ENCODE peak calls at places on chromosomes 7 and 10, in five cellular contexts. V is H9, Q is neuronal stem cell, Y is H1, O is mesenchymal stem cell. H is an unnamed sample. For H3K4me1, the result is how much of the 10 kb centered on the place peaks cover.

GRCh38 chr7:40884226-40884625 is 749.4 kb downstream of the SUGCT start:
- DNase-seq in V (no peak), Q (no peak), O (no peak), Y (no peak), H (no peak)

GRCh38 chr10:132632851-132633684 is 95.5 kb downstream of the INPP5A start:
- DNase-seq in O (peak), Q (no peak), V (no peak), Y (no peak), H (no peak)

GRCh38 chr7:16712916-16713315 is 40.6 kb upstream of the TSPAN13 start:
- DNase-seq in Y (no peak), Q (no peak), O (no peak), V (no peak), H (no peak)

GRCh38 chr10:51619365-51619764 is 80.0 kb downstream of the CSTF2T start:
- DNase-seq in Q (no peak), O (no peak), Y (no peak), V (no peak), H (no peak)

GRCh38 chr10:96309631-96310358 is 5.6 kb downstream of the DNTT start:
- DNase-seq in V (peak), Y (no peak), Q (peak), O (no peak), H (no peak)

GRCh38 chr10:122034149-122034756 is 45.3 kb downstream of the TACC2 start:
- DNase-seq in Q (no peak), V (no peak), O (peak), Y (no peak), H (no peak)

GRCh38 chr10:19843487-19843886 is 27.3 kb downstream of the PLXDC2 start:
- DNase-seq in V (no peak), Y (no peak), Q (no peak), O (no peak), H (no peak)

GRCh38 chr10:79074732-79075131 is 6.0 kb downstream of the ZMIZ1 start:
- DNase-seq in Q (no peak), O (no peak), V (no peak), Y (no peak), H (no peak)

GRCh38 chr10:1109795-1110673 is 53.8 kb downstream of the WDR37 start:
- DNase-seq in Q (peak), O (peak), Y (peak), V (peak), H (peak)

GRCh38 chr10:86666538-86666937 is 1.8 kb upstream of the LDB3 start:
- DNase-seq in Y (no peak), Q (no peak), O (no peak), V (no peak), H (no peak)

GRCh38 chr7:102983602-102984001 is 70.8 kb downstream of the LRRC17 start:
- DNase-seq in Y (no peak), O (no peak), Q (no peak), V (no peak), H (peak)

GRCh38 chr10:48523820-48524758 is 80.8 kb downstream of the ARHGAP22 start:
- DNase-seq in Y (peak), Q (peak), O (peak), V (peak), H (no peak)

GRCh38 chr10:127848226-127848625 is 44.5 kb downstream of the CLRN3 start:
- DNase-seq in Q (no peak), Y (no peak), V (no peak), O (no peak), H (no peak)

GRCh38 chr10:122828716-122829255 is 16.9 kb downstream of the CUZD1 start:
- DNase-seq in O (no peak), V (no peak), Q (no peak), Y (no peak), H (no peak)

GRCh38 chr7:155530601-155531000 is 15.8 kb downstream of the CNPY1 start:
- DNase-seq in Y (no peak), V (no peak), Q (no peak), O (no peak), H (no peak)

GRCh38 chr10:57507788-57508187 is 759.9 kb downstream of the IPMK start:
- DNase-seq in Y (no peak), V (no peak), O (no peak), Q (no peak), H (no peak)

GRCh38 chr7:150769768-150770167 is 30.4 kb downstream of the TMEM176B start:
- DNase-seq in Q (no peak), O (no peak), V (no peak), Y (no peak), H (no peak)

DNA sequence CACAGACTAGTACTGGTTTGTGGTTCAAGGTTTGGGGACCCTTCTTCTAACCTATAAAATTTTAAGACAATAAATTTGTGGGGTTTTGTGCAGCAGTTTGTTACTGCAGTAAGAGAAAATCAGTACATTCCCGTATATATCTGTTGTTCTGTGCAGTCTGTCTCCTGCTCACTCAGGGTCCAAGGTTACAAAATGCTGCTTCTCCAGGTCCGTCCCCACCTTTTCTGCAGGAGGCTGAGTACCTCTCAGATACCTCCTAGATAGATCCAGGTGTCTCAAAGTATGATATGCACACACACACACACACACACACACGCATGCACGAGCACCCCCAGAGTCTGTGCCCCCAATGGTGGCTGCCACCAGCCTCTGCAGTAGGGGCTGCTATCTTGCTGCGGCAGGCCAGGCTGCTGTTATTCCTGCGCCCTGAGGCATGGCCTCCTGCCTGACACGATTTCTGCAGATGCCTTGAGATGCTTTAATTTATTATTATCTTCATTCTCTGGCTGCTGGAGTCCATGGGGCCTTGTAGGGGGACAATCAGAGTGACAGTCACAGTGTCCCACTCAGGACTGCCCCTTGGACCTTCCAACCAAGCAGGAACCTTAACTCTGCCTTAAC is 25.2 kb upstream of the ASL start:
- DNase-seq in Q (no peak), O (no peak), Y (no peak), V (no peak), H (no peak)
- H3K14ac ChIP-seq in Q (no peak), O (peak), Y (no peak), V (no peak), H (no peak)

DNA sequence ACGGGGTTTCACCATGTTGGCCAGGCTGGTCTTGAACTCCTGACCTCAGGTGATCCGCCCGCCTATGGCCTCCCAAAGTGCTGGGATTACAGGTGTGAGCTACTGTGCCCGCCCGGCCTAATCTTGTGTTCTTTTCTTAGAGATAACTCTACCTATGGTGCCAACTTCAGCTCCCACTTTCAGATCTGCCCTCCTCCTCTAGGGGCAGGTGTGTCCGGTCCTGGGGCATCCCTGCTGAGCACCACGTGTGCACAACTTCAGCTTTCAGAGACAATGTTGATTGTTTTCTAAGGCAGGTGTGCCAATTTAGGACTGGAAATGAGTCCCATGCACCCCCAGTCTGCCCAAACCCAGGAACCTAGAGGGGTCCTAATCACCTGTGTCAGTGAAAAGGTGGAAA is 18.5 kb upstream of the FXYD4 start:
- DNase-seq in V (no peak), O (no peak), Y (no peak), Q (no peak), H (no peak)
- H3K4me1 ChIP-seq in V (under half), O (under half), Y (under half), Q (under half), H (under half)

GRCh38 chr7:92250603-92251002 is 4.8 kb downstream of the ANKIB1 start:
- DNase-seq in Q (no peak), O (no peak), Y (no peak), V (no peak), H (no peak)

GRCh38 chr7:92251181-92251580 is 5.4 kb downstream of the ANKIB1 start:
- DNase-seq in Q (no peak), Y (no peak), V (no peak), O (no peak), H (no peak)

GRCh38 chr7:92255308-92255707 is 9.5 kb downstream of the ANKIB1 start:
- DNase-seq in Y (no peak), V (no peak), Q (no peak), O (peak), H (peak)

GRCh38 chr7:92259062-92259461 is 13.3 kb downstream of the ANKIB1 start:
- DNase-seq in Q (no peak), V (no peak), Y (no peak), O (no peak), H (no peak)

DNA sequence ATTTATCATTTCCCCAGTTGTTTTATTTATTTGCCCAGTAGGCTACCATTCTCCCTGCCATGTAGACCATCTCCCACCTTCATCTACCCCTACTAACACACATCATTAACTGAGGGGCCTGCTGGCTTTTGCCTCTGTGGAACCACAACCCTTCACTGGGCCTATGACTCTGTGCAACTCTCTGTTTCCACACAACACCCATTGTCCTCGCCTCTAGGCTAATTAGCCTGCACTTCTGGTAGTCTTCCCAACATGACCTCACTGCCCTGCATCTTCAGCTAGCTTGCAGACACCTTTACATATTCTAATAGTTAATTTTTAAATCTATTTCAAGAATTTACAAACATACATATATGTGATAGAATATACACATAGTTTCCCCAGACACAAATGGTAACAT is 7.5 kb downstream of the ANKIB1 start:
- DNase-seq in O (no peak), V (no peak), Q (no peak), Y (no peak), H (no peak)
- H2BK12ac ChIP-seq in O (no peak), V (no peak), Q (no peak), Y (no peak), H (no peak)

GRCh38 chr10:75110006-75110632 is 1.3 kb upstream of the SAMD8 start:
- DNase-seq in Y (peak), V (no peak), Q (no peak), O (no peak), H (no peak)
- H3K14ac ChIP-seq in Y (no peak), V (no peak), Q (no peak), O (no peak), H (no peak)

DNA sequence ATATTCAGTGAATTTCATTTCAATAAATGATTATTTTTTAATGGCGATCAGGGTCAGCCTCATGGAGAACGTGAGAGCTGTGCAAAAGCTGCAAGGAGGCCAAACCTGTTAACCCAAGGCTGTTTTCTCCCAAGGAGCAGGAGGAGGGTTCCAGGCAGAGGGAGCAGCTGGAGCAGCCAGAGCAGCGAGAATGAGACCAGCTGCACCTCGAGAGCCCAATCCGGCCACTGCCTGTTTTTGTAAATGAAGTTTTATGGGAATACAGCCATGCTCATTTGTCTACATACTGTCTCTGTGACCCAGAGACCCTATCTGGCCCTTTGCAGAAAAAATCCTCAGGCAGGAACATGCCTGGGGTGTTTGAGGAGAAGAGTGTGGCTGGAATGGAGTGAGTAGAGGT is 104.9 kb downstream of the GRK5 start:
- DNase-seq in Q (no peak), V (no peak), Y (no peak), O (no peak), H (no peak)
- H3K4me1 ChIP-seq in Q (under half), V (under half), Y (under half), O (half or more), H (under half)

GRCh38 chr10:33137356-33138007 is 179.5 kb upstream of the ITGB1 start:
- DNase-seq in V (no peak), Y (no peak), O (no peak), Q (no peak), H (no peak)
- H2BK12ac ChIP-seq in V (no peak), Y (no peak), O (no peak), Q (no peak), H (no peak)

DNA sequence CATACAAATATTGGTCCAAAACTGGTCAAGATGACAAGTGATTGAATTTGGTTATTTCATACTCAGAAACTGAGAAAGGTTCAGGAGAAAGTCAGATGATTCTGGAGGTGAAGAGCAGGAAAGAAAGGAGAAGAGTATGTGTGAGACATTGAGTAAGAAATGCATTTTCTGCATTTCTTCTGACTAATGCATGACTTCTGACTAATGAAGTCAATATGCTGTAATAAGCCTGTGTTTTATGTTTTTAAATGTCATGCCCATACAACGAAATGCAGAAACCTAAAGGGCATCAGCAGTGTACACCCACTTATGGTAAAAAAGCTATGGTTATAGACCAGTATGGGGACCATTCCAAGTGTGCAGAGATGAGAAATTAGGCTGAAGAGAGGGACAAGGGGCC is 1227.8 kb upstream of the SORCS1 start:
- DNase-seq in V (no peak), Q (no peak), Y (no peak), O (peak), H (peak)
- H3K14ac ChIP-seq in V (no peak), Q (no peak), Y (no peak), O (no peak), H (no peak)

GRCh38 chr10:27482984-27483956 is 20.8 kb upstream of the RAB18 start:
- DNase-seq in O (no peak), Q (no peak), V (no peak), Y (no peak), H (no peak)
- H3K4me1 ChIP-seq in O (under half), Q (under half), V (under half), Y (under half), H (under half)

GRCh38 chr7:28203498-28204240 is 23.1 kb upstream of the JAZF1 start:
- DNase-seq in V (no peak), Y (no peak), O (no peak), Q (no peak), H (no peak)

GRCh38 chr7:28202222-28202621 is 21.6 kb upstream of the JAZF1 start:
- DNase-seq in Q (no peak), Y (no peak), V (no peak), O (no peak), H (no peak)

GRCh38 chr7:28195925-28196324 is 15.3 kb upstream of the JAZF1 start:
- DNase-seq in Y (no peak), V (no peak), O (no peak), Q (no peak), H (no peak)

GRCh38 chr7:28205505-28205904 is 24.9 kb upstream of the JAZF1 start:
- DNase-seq in Y (no peak), O (no peak), Q (no peak), V (no peak), H (no peak)

DNA sequence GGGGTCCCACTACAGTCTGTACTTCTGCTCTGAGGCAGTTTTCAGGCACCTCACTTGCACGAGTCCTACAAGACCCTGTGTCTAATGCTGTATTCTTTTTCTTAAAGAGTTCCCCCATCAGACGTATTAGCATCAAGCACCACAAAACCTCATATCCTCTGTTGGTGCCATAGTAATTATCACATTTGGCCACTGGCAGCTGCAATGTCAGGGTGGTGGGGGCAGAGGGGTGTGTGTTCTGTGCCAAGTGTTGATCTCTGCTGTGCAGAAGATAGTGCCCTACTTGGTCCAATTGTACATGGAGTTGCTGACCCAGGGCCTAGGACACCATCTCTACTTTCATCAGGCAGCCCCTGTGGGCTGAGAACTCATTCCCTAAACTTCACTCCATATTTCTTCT is 20.0 kb upstream of the JAZF1 start:
- DNase-seq in Q (no peak), O (no peak), V (no peak), Y (no peak), H (no peak)
- H2BK12ac ChIP-seq in Q (no peak), O (no peak), V (no peak), Y (no peak), H (no peak)

H was measured in trophoblast cell.